ENCODE peak calls at places on chromosomes 6 and 20, in six cellular contexts. L is IMR-90, Y is A549, B is GM12878, H is HepG2, N is SK-N-SH. V is an unnamed sample.

GRCh38 chr6:83443516-83443915 is 12.7 kb upstream of the ME1 start:
- DNase-seq in B (no peak), N (no peak), L (no peak), Y (no peak), H (no peak), V (no peak)

GRCh38 chr6:90502866-90503407 is 83.9 kb downstream of the MAP3K7 start:
- DNase-seq in Y (peak), B (no peak), N (no peak), L (peak), H (peak), V (peak)

GRCh38 chr20:56945057-56945456 is 316.0 kb downstream of the TFAP2C start:
- DNase-seq in L (no peak), B (no peak), N (no peak), Y (no peak), H (no peak), V (no peak)

GRCh38 chr20:50464725-50465650 is 45.2 kb upstream of the PTPN1 start:
- DNase-seq in Y (no peak), H (peak), B (no peak), N (no peak), L (peak), V (no peak)

GRCh38 chr6:131995924-131996323 is 44.8 kb upstream of the CCN2 start:
- DNase-seq in N (peak), Y (peak), H (no peak), B (no peak), L (peak), V (no peak)

GRCh38 chr6:15897063-15897934 is 231.6 kb upstream of the MYLIP start:
- DNase-seq in N (no peak), B (no peak), Y (no peak), L (peak), H (no peak), V (peak)

GRCh38 chr20:57654998-57655811 is 35.0 kb upstream of the ZBP1 start:
- DNase-seq in B (no peak), H (no peak), N (peak), Y (no peak), L (no peak), V (no peak)

GRCh38 chr6:159693128-159693893 is at the start of gene SOD2:
- DNase-seq in H (peak), Y (peak), N (peak), B (no peak), L (peak), V (peak)

GRCh38 chr6:21826031-21826430 is 232.5 kb downstream of the SOX4 start:
- DNase-seq in N (no peak), Y (peak), H (peak), L (peak), B (no peak), V (no peak)

GRCh38 chr6:34580707-34581560 is 24.8 kb upstream of the SPDEF start:
- DNase-seq in Y (no peak), H (no peak), N (peak), B (no peak), L (peak), V (no peak)

GRCh38 chr20:1005452-1006027 is 3.4 kb upstream of the RSPO4 start:
- DNase-seq in Y (peak), L (peak), N (peak), H (peak), B (peak), V (peak)

GRCh38 chr6:119207973-119208725 is 129.7 kb upstream of the FAM184A start:
- DNase-seq in N (no peak), L (peak), B (no peak), Y (no peak), H (no peak), V (no peak)

GRCh38 chr6:35360349-35361138 is 18.2 kb downstream of the PPARD start:
- DNase-seq in H (peak), Y (peak), L (peak), B (no peak), N (peak), V (no peak)

GRCh38 chr20:44126445-44126844 is 60.5 kb downstream of the JPH2 start:
- DNase-seq in L (no peak), N (no peak), B (no peak), Y (no peak), H (no peak), V (no peak)

GRCh38 chr6:113979930-113980329 is 9.0 kb upstream of the HDAC2 start:
- DNase-seq in B (no peak), N (no peak), Y (no peak), H (no peak), L (no peak), V (no peak)

GRCh38 chr20:17617212-17617867 is 47.5 kb downstream of the DSTN start:
- DNase-seq in B (no peak), Y (peak), H (peak), L (no peak), N (peak), V (peak)

GRCh38 chr20:47205577-47206123 is 150.8 kb downstream of the ZMYND8 start:
- DNase-seq in B (peak), Y (peak), L (peak), N (peak), H (peak), V (peak)

GRCh38 chr20:62977613-62978558 is 25.4 kb downstream of the SLC17A9 start:
- DNase-seq in N (peak), B (peak), H (no peak), L (no peak), Y (peak), V (peak)

GRCh38 chr6:99458319-99458718 is 33.2 kb upstream of the PNISR start:
- DNase-seq in H (peak), N (no peak), B (no peak), L (peak), Y (peak), V (peak)

GRCh38 chr6:38696345-38696744 is 6.6 kb downstream of the GLO1 start:
- DNase-seq in Y (no peak), N (no peak), H (no peak), B (no peak), L (no peak), V (no peak)

GRCh38 chr20:54043044-54043967 is 27.1 kb downstream of the BCAS1 start:
- DNase-seq in B (no peak), N (no peak), L (no peak), H (no peak), Y (no peak), V (no peak)

GRCh38 chr6:23081701-23082100 is 512.3 kb downstream of the HDGFL1 start:
- DNase-seq in L (no peak), B (no peak), N (no peak), Y (peak), H (no peak), V (no peak)

GRCh38 chr6:30154709-30155521 is 6.1 kb downstream of the TRIM10 start:
- DNase-seq in L (peak), Y (peak), N (no peak), H (peak), B (no peak), V (no peak)

GRCh38 chr6:62150048-62150663 is 135.9 kb downstream of the KHDRBS2 start:
- DNase-seq in B (no peak), H (peak), Y (peak), N (peak), L (peak), V (peak)

GRCh38 chr6:130928158-130928917 is 101.1 kb downstream of the SMLR1 start:
- DNase-seq in L (no peak), H (no peak), N (no peak), B (no peak), Y (no peak), V (no peak)

GRCh38 chr6:1949533-1949932 is 295.9 kb downstream of the GMDS start:
- DNase-seq in H (peak), L (peak), B (no peak), Y (no peak), N (no peak), V (no peak)

GRCh38 chr6:3848925-3849605 is at the start of gene FAM50B:
- DNase-seq in H (no peak), N (peak), L (peak), B (peak), Y (peak), V (peak)

GRCh38 chr6:91149914-91150674 is 563.2 kb upstream of the MAP3K7 start:
- DNase-seq in B (no peak), N (no peak), H (no peak), L (no peak), Y (no peak), V (no peak)

GRCh38 chr6:169076240-169076639 is 177.4 kb downstream of the THBS2 start:
- DNase-seq in Y (no peak), B (no peak), H (no peak), N (no peak), L (no peak), V (no peak)

GRCh38 chr20:44153636-44154043 is 33.3 kb downstream of the JPH2 start:
- DNase-seq in L (peak), H (no peak), Y (no peak), N (no peak), B (no peak), V (no peak)

GRCh38 chr6:11804706-11805105 is 26.1 kb upstream of the ADTRP start:
- DNase-seq in N (no peak), L (peak), H (no peak), B (no peak), Y (no peak), V (no peak)

GRCh38 chr20:40470313-40471260 is 218.4 kb downstream of the MAFB start:
- DNase-seq in Y (no peak), B (no peak), L (no peak), N (peak), H (no peak), V (no peak)

GRCh38 chr6:111706841-111707391 is 101.2 kb upstream of the TRAF3IP2 start:
- DNase-seq in L (no peak), N (no peak), Y (no peak), B (no peak), H (no peak), V (no peak)

GRCh38 chr20:50598074-50598473 is 87.9 kb downstream of the PTPN1 start:
- DNase-seq in N (no peak), Y (no peak), B (no peak), L (no peak), H (no peak), V (no peak)

GRCh38 chr6:32879691-32880090 is 25.7 kb downstream of the PSMB9 start:
- DNase-seq in H (no peak), Y (no peak), L (no peak), N (no peak), B (no peak), V (no peak)
- TF ChIP-seq SMC3 in H (no peak), Y (no peak), L (no peak), N (no peak), B (no peak), V (no peak)

GRCh38 chr6:82204010-82204409 is 43.5 kb downstream of the IBTK start:
- DNase-seq in Y (no peak), L (no peak), B (no peak), H (no peak), N (no peak), V (no peak)

GRCh38 chr6:82208914-82209313 is 38.6 kb downstream of the IBTK start:
- DNase-seq in N (no peak), L (no peak), H (no peak), Y (no peak), B (no peak), V (no peak)

GRCh38 chr6:82211326-82211725 is 36.2 kb downstream of the IBTK start:
- DNase-seq in B (no peak), H (no peak), Y (no peak), N (no peak), L (no peak), V (no peak)

DNA sequence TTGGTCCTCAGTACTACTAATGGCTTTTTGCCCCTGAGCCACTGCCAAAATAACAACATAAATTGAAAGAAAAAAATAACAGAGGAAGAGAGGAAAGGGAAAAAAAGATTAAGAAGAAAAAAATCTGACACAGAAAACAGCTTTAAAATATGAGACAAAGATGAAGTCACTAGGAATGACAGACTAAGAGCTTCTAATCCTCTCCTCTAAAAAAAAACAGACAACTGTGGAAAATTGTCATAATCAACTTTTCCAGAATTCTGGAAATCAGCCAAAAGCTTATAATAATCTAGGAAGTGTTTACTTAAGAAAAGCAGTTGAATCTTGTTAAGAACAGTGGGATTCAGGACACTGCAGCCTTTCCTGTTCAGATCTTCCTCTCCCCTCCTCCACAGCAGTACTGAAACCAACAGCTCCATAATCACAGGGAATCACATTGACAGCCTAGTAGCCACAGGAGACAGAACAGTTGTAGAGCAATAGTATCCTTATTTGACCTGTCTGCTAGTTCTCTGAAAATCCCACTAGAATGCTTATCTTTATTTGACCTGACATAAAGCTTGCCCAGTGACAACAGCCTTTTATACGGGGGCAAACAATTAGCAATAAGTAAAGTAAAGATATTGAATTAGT is 41.6 kb downstream of the IBTK start:
- DNase-seq in H (peak), B (no peak), Y (no peak), N (peak), L (peak), V (peak)
- TF ChIP-seq SMC3 in H (no peak), B (no peak), Y (no peak), N (no peak), L (no peak), V (no peak)

DNA sequence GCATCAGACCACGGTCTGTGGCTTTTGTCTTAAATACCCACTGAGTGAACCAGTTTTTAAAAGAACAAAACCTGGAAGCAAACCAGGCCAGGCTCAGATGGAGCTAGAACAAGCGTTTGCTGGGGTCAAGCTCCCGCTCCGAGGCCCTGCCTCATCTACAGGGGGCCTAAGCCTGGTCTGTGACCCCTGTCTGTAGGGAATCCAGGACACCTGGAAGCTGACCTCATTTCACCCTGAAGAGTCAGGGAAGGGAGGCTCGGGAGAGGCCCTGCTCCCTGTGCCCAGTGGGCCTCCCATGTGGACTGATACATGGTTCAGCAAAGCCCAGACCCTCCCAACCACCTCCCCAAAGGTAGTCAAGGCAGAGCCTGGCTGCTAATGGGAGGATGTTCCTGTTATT is 26.8 kb upstream of the DLGAP4 start:
- DNase-seq in L (no peak), Y (no peak), H (no peak), B (no peak), N (no peak), V (no peak)
- TF ChIP-seq SMC3 in L (no peak), Y (no peak), H (no peak), B (no peak), N (no peak), V (no peak)

GRCh38 chr6:42818878-42819277 is 37.0 kb downstream of the BICRAL start:
- DNase-seq in L (no peak), N (no peak), B (no peak), Y (no peak), H (no peak), V (no peak)

GRCh38 chr6:42819803-42820508 is 38.1 kb downstream of the BICRAL start:
- DNase-seq in H (peak), N (peak), Y (peak), L (no peak), B (no peak), V (peak)

GRCh38 chr6:42821341-42821668 is 39.5 kb downstream of the BICRAL start:
- DNase-seq in L (no peak), Y (no peak), N (no peak), H (no peak), B (no peak), V (no peak)

GRCh38 chr6:42820509-42821340 is 38.9 kb downstream of the BICRAL start:
- DNase-seq in N (peak), L (no peak), H (no peak), Y (no peak), B (no peak), V (no peak)

GRCh38 chr6:42821846-42822245 is 40.0 kb downstream of the BICRAL start:
- DNase-seq in H (no peak), L (peak), B (no peak), N (no peak), Y (no peak), V (no peak)
- TF ChIP-seq SMC3 in H (no peak), L (no peak), B (no peak), N (no peak), Y (no peak), V (no peak)

DNA sequence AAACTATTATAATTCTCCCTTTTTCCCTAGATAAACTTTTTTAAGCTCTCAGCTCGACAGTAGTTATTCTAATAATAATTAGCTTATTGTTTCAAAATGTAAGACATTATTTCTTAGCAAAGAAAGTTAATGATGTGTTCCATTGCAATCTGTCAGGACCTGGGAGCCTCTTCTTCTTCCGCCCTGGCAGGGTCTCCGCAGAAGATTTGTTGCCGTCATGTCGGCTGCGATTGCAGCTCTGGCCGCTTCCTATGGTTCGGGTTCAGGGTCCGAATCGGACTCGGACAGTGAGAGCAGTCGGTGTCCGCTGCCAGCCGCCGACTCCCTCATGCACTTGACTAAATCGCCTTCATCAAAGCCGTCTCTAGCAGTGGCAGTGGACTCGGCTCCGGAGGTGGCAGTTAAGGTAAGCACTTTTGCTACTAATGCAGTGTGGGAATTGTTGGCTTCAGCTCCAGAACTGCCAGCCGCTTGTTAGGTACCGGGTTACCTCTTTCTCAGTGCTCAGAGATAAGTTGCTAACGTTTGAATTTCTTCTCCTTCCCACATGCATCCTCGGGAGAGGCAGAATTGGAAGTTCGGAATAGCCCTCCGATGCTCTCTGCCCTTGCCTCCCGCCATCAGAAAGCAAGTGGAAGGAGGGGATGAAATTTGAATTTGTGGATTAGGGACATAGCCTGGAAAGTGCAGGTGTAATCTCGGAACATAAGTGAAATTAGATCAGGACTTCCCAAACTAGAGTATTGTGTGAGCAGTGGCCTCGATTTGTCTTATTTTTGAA is at the start of gene CDC40:
- DNase-seq in H (peak), N (peak), B (no peak), L (no peak), Y (no peak), V (peak)
- TF ChIP-seq SMC3 in H (no peak), N (no peak), B (no peak), L (no peak), Y (no peak), V (no peak)

DNA sequence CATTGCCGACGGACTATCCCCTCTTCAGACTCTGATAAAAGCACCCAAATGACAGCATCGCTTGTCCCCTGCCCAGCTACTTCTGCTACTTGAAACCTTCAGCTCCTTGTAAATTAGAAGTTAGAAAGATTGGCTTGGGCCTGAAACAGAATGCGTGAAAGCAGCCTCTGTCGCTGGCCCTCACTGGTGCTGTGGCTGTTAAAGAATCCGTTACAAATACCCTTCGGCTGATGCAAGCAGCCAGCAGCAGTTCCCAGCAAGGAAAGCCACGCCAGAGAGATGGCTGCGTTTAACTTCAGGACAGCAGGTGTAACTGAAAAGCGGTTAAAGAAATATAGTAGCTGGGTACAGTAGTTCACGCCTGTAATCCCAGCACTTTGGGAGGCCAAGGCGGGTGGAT is 2.4 kb upstream of the PRR18 start:
- DNase-seq in B (no peak), N (no peak), H (no peak), Y (no peak), L (no peak), V (no peak)
- TF ChIP-seq SMC3 in B (no peak), N (no peak), H (no peak), Y (no peak), L (no peak), V (no peak)

GRCh38 chr6:36973647-36974046 is 12.3 kb downstream of the MTCH1 start:
- DNase-seq in L (no peak), H (no peak), Y (no peak), B (no peak), N (no peak), V (no peak)
- TF ChIP-seq SMC3 in L (no peak), H (no peak), Y (no peak), B (no peak), N (no peak), V (no peak)

GRCh38 chr20:38969708-38970107 is 7.6 kb downstream of the DHX35 start:
- DNase-seq in N (no peak), B (no peak), L (no peak), H (peak), Y (no peak), V (no peak)

GRCh38 chr20:38968090-38968489 is 5.9 kb downstream of the DHX35 start:
- DNase-seq in B (no peak), L (no peak), N (no peak), Y (no peak), H (no peak), V (no peak)

GRCh38 chr20:38973107-38973506 is 11.0 kb downstream of the DHX35 start:
- DNase-seq in H (no peak), L (no peak), N (no peak), B (no peak), Y (no peak), V (no peak)

GRCh38 chr20:38973546-38974120 is 11.5 kb downstream of the DHX35 start:
- DNase-seq in Y (no peak), N (no peak), B (no peak), H (no peak), L (peak), V (no peak)

DNA sequence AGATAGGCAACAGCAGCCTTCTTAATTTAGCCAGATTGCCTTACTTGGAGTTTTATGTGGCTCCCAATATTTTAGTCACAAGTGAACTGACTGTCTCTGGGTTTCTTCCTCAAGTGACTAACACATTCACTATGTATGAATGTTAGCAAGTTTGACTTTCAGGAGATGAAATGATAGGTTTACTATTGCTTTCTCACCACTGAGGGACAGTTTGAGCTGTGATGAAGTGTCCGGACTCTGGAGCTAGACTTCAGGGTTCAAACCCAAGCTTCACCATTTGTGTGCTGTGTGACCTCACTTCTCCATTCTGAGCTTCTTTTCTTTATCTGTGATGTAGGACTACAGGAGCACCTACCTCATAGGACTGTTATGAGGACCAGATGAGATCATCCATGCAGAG is 8.2 kb downstream of the DHX35 start:
- DNase-seq in H (no peak), Y (peak), N (no peak), L (peak), B (no peak), V (no peak)
- TF ChIP-seq SMC3 in H (no peak), Y (no peak), N (no peak), L (no peak), B (no peak), V (no peak)